ENCODE peak calls at places on chromosome 6, in nine cellular contexts. B is lower lobe of right lung, W is psoas muscle, E is heart left ventricle, C is BJ, Z is cardiac fibroblast, V is colonic mucosa, L is PC-9, N is stomach. F is an unnamed sample.

GRCh38 chr6:90284745-90285481 is 11.7 kb downstream of the BACH2 start:
- DNase-seq in B (no peak), W (no peak), E (no peak), C (no peak), Z (peak; percentile 40), V (no peak), L (peak; percentile 51), N (no peak), F (peak; percentile 63)

GRCh38 chr6:2738373-2738979 is 12.2 kb downstream of the MYLK4 start:
- DNase-seq in B (no peak), W (no peak), E (no peak), C (no peak), Z (peak; percentile 72), V (peak; percentile 44), L (peak; percentile 38), N (peak; percentile 55), F (peak; percentile 34)

GRCh38 chr6:48990746-48991145 is 472.3 kb downstream of the MMUT start:
- DNase-seq in B (no peak), W (no peak), E (no peak), C (no peak), Z (no peak), V (no peak), L (no peak), N (no peak), F (no peak)

GRCh38 chr6:108029226-108029921 is 45.2 kb downstream of the OSTM1 start:
- DNase-seq in B (no peak), W (no peak), E (no peak), C (no peak), Z (no peak), V (no peak), L (no peak), N (no peak), F (no peak)

GRCh38 chr6:43076928-43077809 is 1.1 kb downstream of the PTK7 start:
- DNase-seq in B (peak; percentile 58), W (no peak), E (no peak), C (no peak), Z (peak; percentile 42), V (peak; percentile 35), L (peak; percentile 47), N (no peak), F (no peak)

GRCh38 chr6:167237438-167237837 is 53.7 kb upstream of the UNC93A start:
- DNase-seq in B (no peak), W (no peak), E (no peak), C (no peak), Z (no peak), V (no peak), L (no peak), N (no peak), F (no peak)

GRCh38 chr6:127464881-127465459 is 5.8 kb upstream of the KIAA0408 start:
- DNase-seq in B (peak; percentile 66), W (peak; percentile 62), E (peak; percentile 63), C (no peak), Z (peak; percentile 83), V (peak; percentile 57), L (peak; percentile 59), N (peak; percentile 70), F (peak; percentile 59)

GRCh38 chr6:166446567-166447065 is 63.9 kb upstream of the MPC1 start:
- DNase-seq in B (no peak), W (no peak), E (no peak), C (no peak), Z (no peak), V (no peak), L (no peak), N (peak; percentile 20), F (no peak)

GRCh38 chr6:1100269-1100668 is 211.6 kb upstream of the FOXQ1 start:
- DNase-seq in B (no peak), W (no peak), E (no peak), C (no peak), Z (no peak), V (no peak), L (no peak), N (no peak), F (no peak)

GRCh38 chr6:18978330-18979128 is 591.4 kb downstream of the RNF144B start:
- DNase-seq in B (no peak), W (no peak), E (peak; percentile 20), C (no peak), Z (no peak), V (no peak), L (peak; percentile 73), N (no peak), F (no peak)

GRCh38 chr6:124131779-124132178 is 328.1 kb downstream of the NKAIN2 start:
- DNase-seq in B (no peak), W (no peak), E (no peak), C (no peak), Z (no peak), V (no peak), L (no peak), N (no peak), F (no peak)

GRCh38 chr6:119132211-119133004 is 53.9 kb upstream of the FAM184A start:
- DNase-seq in B (no peak), W (no peak), E (no peak), C (no peak), Z (no peak), V (no peak), L (no peak), N (no peak), F (no peak)

GRCh38 chr6:125858427-125859320 is 67.9 kb downstream of the NCOA7 start:
- DNase-seq in B (no peak), W (no peak), E (peak; percentile 29), C (no peak), Z (peak; percentile 80), V (peak; percentile 72), L (peak; percentile 76), N (peak; percentile 62), F (peak; percentile 73)

GRCh38 chr6:72984981-72985665 is 240.2 kb downstream of the KHDC1L start:
- DNase-seq in B (no peak), W (no peak), E (no peak), C (peak; percentile 32), Z (no peak), V (no peak), L (no peak), N (no peak), F (peak; percentile 74)

GRCh38 chr6:53741417-53741816 is 53.4 kb upstream of the LRRC1 start:
- DNase-seq in B (peak; percentile 78), W (no peak), E (no peak), C (no peak), Z (peak; percentile 48), V (no peak), L (no peak), N (no peak), F (no peak)

GRCh38 chr6:103617642-103618041 is 1242.1 kb downstream of the HACE1 start:
- DNase-seq in B (no peak), W (no peak), E (no peak), C (no peak), Z (no peak), V (no peak), L (no peak), N (no peak), F (no peak)

GRCh38 chr6:41524634-41525011 is 21.6 kb upstream of the FOXP4 start:
- DNase-seq in B (no peak), W (no peak), E (no peak), C (no peak), Z (no peak), V (no peak), L (no peak), N (no peak), F (no peak)

GRCh38 chr6:119349341-119350201 is at the start of gene MAN1A1:
- DNase-seq in B (peak; percentile 90), W (peak; percentile 89), E (peak; percentile 94), C (no peak), Z (peak; percentile 77), V (peak; percentile 92), L (peak; percentile 69), N (peak; percentile 90), F (peak; percentile 66)

GRCh38 chr6:125220712-125221111 is 67.1 kb downstream of the TPD52L1 start:
- DNase-seq in B (no peak), W (peak; percentile 35), E (peak; percentile 38), C (no peak), Z (no peak), V (peak; percentile 23), L (no peak), N (no peak), F (no peak)

DNA sequence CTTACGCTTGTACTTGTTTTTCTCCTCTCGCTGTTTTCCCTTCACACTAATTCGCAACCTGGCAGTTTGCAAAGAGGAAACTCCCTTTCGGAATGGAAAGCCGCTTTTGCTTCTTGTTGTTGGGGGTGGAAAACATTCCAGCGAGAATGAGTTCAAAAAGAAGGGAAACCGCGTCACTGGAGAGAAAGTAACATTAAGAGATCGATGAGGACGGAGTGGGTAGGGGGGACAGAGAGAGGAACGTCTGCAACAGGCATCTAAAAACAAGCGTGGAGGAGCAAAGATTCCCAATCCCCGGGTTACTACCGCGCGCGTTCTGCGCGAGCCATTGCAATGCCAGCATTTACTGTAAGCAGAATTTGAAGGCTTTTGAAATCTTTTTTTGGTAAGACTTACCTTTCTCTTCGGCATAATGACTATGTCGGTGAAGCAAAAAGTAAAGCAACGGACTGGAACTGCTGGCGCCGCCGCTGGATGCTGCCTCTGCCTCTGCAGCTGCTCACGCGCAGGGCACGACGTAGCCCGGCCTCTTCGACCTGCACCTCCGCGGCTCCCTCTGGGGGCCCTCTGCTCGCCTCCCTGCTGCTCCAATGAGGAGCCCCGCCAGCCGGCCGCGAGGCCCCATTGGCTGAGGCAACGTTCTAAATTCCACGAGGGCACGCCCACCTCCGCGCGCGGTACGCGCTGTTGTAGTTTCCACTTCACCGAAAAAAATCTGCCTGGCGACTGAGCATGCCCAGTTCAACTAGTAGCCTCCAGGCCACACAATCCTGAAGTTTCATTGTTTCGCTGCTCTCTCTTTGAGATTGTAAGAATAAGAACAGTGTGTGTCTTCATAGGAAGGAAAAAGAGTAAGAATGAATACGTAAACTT is at the start of gene HMGN3:
- DNase-seq in B (peak; percentile 98), W (peak; percentile 97), E (peak; percentile 99), C (peak; percentile 70), Z (peak; percentile 94), V (peak; percentile 95), L (peak; percentile 63), N (peak; percentile 97), F (peak; percentile 76)
- TF ChIP-seq CTCF in B (peak; percentile 41), W (peak; percentile 22), E (no peak), C (peak; percentile 34), Z (peak; percentile 4), V (no peak), L (no peak), N (no peak), F (no peak)

GRCh38 chr6:138567052-138567451 is 67.8 kb upstream of the NHSL1 start:
- DNase-seq in B (no peak), W (no peak), E (no peak), C (no peak), Z (no peak), V (no peak), L (no peak), N (no peak), F (no peak)
- H3K4me3 ChIP-seq in B (no peak overlapping the region), W (no peak overlapping the region), E (no peak overlapping the region), C (no peak overlapping the region), Z (no peak overlapping the region), V (no peak overlapping the region), L (no peak overlapping the region), N (no peak overlapping the region), F (no peak overlapping the region)

GRCh38 chr6:30493643-30494250 is 4.4 kb downstream of the HLA-E start:
- DNase-seq in B (no peak), W (no peak), E (no peak), C (no peak), Z (no peak), V (no peak), L (no peak), N (no peak), F (no peak)
- TF ChIP-seq CTCF in B (peak; percentile 28), W (no peak), E (no peak), C (peak; percentile 27), Z (peak; percentile 19), V (no peak), L (no peak), N (no peak), F (peak; percentile 22)

GRCh38 chr6:20534295-20534897 is at the start of gene CDKAL1:
- DNase-seq in B (peak; percentile 90), W (peak; percentile 90), E (peak; percentile 92), C (peak; percentile 75), Z (peak; percentile 97), V (peak; percentile 97), L (peak; percentile 79), N (peak; percentile 92), F (peak; percentile 83)
- H3K4me3 ChIP-seq in B (peak within 1 kb of the TSS; percentile 67), W (peak within 1 kb of the TSS; percentile 93), E (peak within 1 kb of the TSS; percentile 81), C (peak within 1 kb of the TSS; percentile 53), Z (peak within 1 kb of the TSS; percentile 87), V (peak within 1 kb of the TSS; percentile 98), L (peak within 1 kb of the TSS; percentile 77), N (peak within 1 kb of the TSS; percentile 72), F (peak within 1 kb of the TSS; percentile 83)

F was measured in astrocyte of the cerebellum.